ENCODE peak calls at places on chromosome X, in eight cellular contexts. W is breast epithelium, G is fibroblast of lung, N is NCI-H2081, C is midbrain, S is ELR, F is endothelial cell, U is kidney tubule cell. L is an unnamed sample.
A peak's percentile ranks its signal among the peaks of the same experiment; 100 is the strongest.

GRCh38 chrX:9848718-9849481 is 62.7 kb downstream of the SHROOM2 start:
- DNase-seq in W (no peak), G (no peak), N (peak; percentile 14), C (no peak), S (no peak), F (no peak), U (no peak), L (no peak)

GRCh38 chrX:8192276-8192675 is 21.2 kb upstream of the VCX2 start:
- DNase-seq in W (no peak), G (no peak), N (no peak), C (no peak), S (no peak), F (no peak), U (peak; percentile 4), L (no peak)

GRCh38 chrX:77597090-77597489 is 149.9 kb downstream of the FGF16 start:
- DNase-seq in W (no peak), G (peak; percentile 52), N (no peak), C (no peak), S (peak; percentile 66), F (no peak), U (peak; percentile 40), L (no peak)

GRCh38 chrX:43175428-43175827 is 397.5 kb upstream of the PPP1R2C start:
- DNase-seq in W (no peak), G (peak; percentile 0), N (no peak), C (no peak), S (no peak), F (no peak), U (no peak), L (no peak)

GRCh38 chrX:16138108-16138427 is 14.7 kb downstream of the GRPR start:
- DNase-seq in W (no peak), G (no peak), N (no peak), C (no peak), S (no peak), F (no peak), U (no peak), L (peak; percentile 10)

GRCh38 chrX:49171752-49172279 is at the start of gene PLP2:
- DNase-seq in W (peak; percentile 52), G (peak; percentile 39), N (peak; percentile 40), C (no peak), S (peak; percentile 79), F (no peak), U (peak; percentile 71), L (no peak)

GRCh38 chrX:129825746-129826505 is 17.8 kb downstream of the ZDHHC9 start:
- DNase-seq in W (no peak), G (no peak), N (no peak), C (no peak), S (no peak), F (no peak), U (no peak), L (no peak)

GRCh38 chrX:42832764-42833549 is 55.0 kb upstream of the PPP1R2C start:
- DNase-seq in W (no peak), G (no peak), N (no peak), C (no peak), S (no peak), F (no peak), U (no peak), L (no peak)

GRCh38 chrX:1581132-1581531 is 10.3 kb upstream of the AKAP17A start:
- DNase-seq in W (no peak), G (no peak), N (peak; percentile 13), C (no peak), S (peak; percentile 59), F (no peak), U (peak; percentile 58), L (no peak)

GRCh38 chrX:43450355-43450754 is 205.7 kb upstream of the MAOA start:
- DNase-seq in W (no peak), G (no peak), N (no peak), C (no peak), S (no peak), F (no peak), U (no peak), L (no peak)

GRCh38 chrX:42220083-42220482 is 296.7 kb upstream of the CASK start:
- DNase-seq in W (no peak), G (no peak), N (peak; percentile 2), C (no peak), S (no peak), F (no peak), U (no peak), L (no peak)

GRCh38 chrX:47815901-47816845 is 20.5 kb upstream of the ZNF81 start:
- DNase-seq in W (no peak), G (peak; percentile 33), N (no peak), C (no peak), S (no peak), F (no peak), U (peak; percentile 10), L (no peak)

GRCh38 chrX:123217077-123217476 is 33.0 kb downstream of the GRIA3 start:
- DNase-seq in W (no peak), G (no peak), N (no peak), C (no peak), S (no peak), F (no peak), U (no peak), L (no peak)

GRCh38 chrX:10450959-10451355 is 169.4 kb downstream of the MID1 start:
- DNase-seq in W (no peak), G (no peak), N (no peak), C (no peak), S (peak; percentile 37), F (no peak), U (no peak), L (no peak)

GRCh38 chrX:18668059-18668458 is 3.8 kb downstream of the RS1 start:
- DNase-seq in W (no peak), G (no peak), N (no peak), C (no peak), S (no peak), F (no peak), U (no peak), L (no peak)

GRCh38 chrX:154526901-154527675 is 11.1 kb upstream of the FAM3A start:
- DNase-seq in W (peak; percentile 72), G (peak; percentile 80), N (peak; percentile 20), C (peak; percentile 65), S (peak; percentile 76), F (peak; percentile 64), U (peak; percentile 76), L (peak; percentile 82)

GRCh38 chrX:101539116-101539515 is 11.2 kb upstream of the ARMCX1 start:
- DNase-seq in W (no peak), G (no peak), N (no peak), C (no peak), S (no peak), F (no peak), U (no peak), L (no peak)

GRCh38 chrX:153688071-153688470 is 345 bp downstream of the SLC6A8 start:
- DNase-seq in W (no peak), G (no peak), N (no peak), C (no peak), S (peak; percentile 3), F (no peak), U (no peak), L (no peak)

GRCh38 chrX:24099394-24099793 is 44.6 kb downstream of the EIF2S3 start:
- DNase-seq in W (no peak), G (no peak), N (no peak), C (no peak), S (no peak), F (no peak), U (no peak), L (no peak)

GRCh38 chrX:137427813-137428212 is 138.1 kb upstream of the ZIC3 start:
- DNase-seq in W (no peak), G (peak; percentile 0), N (no peak), C (no peak), S (no peak), F (no peak), U (no peak), L (no peak)

GRCh38 chrX:97117572-97117971 is 233.9 kb downstream of the RPA4 start:
- DNase-seq in W (no peak), G (no peak), N (no peak), C (no peak), S (no peak), F (no peak), U (no peak), L (no peak)

GRCh38 chrX:24235084-24235710 is 78.7 kb downstream of the SUPT20HL2 start:
- DNase-seq in W (no peak), G (no peak), N (no peak), C (no peak), S (no peak), F (no peak), U (no peak), L (no peak)

GRCh38 chrX:136146614-136147319 is 566 bp upstream of the FHL1 start:
- DNase-seq in W (no peak), G (no peak), N (no peak), C (peak; percentile 14), S (peak; percentile 9), F (no peak), U (no peak), L (peak; percentile 51)